ENCODE peak calls at places on chromosomes 5 and 9, in ten cellular contexts. A, L, I, M, F, Y, E, Q, D and J are unnamed samples.

GRCh38 chr5:90866915-90867715 is 308.5 kb downstream of the ADGRV1 start:
- DNase-seq in A (no peak), L (no peak), I (no peak), M (peak; percentile 61), F (no peak), Y (no peak), E (peak; percentile 34), Q (peak; percentile 71), D (no peak), J (no peak)

GRCh38 chr9:124257865-124258764 is at the start of gene NEK6:
- DNase-seq in A (peak; percentile 30), L (peak; percentile 68), I (peak; percentile 50), M (peak; percentile 80), F (peak; percentile 61), Y (no peak), E (peak; percentile 41), Q (no peak), D (peak; percentile 48), J (peak; percentile 78)

GRCh38 chr5:16539169-16539666 is 73.6 kb upstream of the ZNF622 start:
- DNase-seq in A (no peak), L (peak; percentile 87), I (peak; percentile 90), M (no peak), F (no peak), Y (no peak), E (peak; percentile 94), Q (peak; percentile 57), D (peak; percentile 62), J (peak; percentile 92)

GRCh38 chr9:137555179-137555578 is 3.5 kb downstream of the MRPL41 start:
- DNase-seq in A (no peak), L (no peak), I (no peak), M (no peak), F (no peak), Y (no peak), E (no peak), Q (no peak), D (no peak), J (no peak)

GRCh38 chr9:121249563-121249962 is 18.4 kb upstream of the GSN start:
- DNase-seq in A (no peak), L (no peak), I (no peak), M (no peak), F (no peak), Y (no peak), E (no peak), Q (no peak), D (no peak), J (no peak)

GRCh38 chr9:4106744-4107143 is 193.1 kb downstream of the GLIS3 start:
- DNase-seq in A (no peak), L (peak; percentile 85), I (no peak), M (no peak), F (no peak), Y (no peak), E (peak; percentile 62), Q (no peak), D (no peak), J (peak; percentile 23)

GRCh38 chr9:136622538-136622948 is 40.2 kb upstream of the EGFL7 start:
- DNase-seq in A (no peak), L (no peak), I (no peak), M (no peak), F (no peak), Y (no peak), E (no peak), Q (no peak), D (no peak), J (no peak)

GRCh38 chr9:94794768-94795167 is 68.3 kb downstream of the AOPEP start:
- DNase-seq in A (no peak), L (no peak), I (no peak), M (peak; percentile 19), F (no peak), Y (no peak), E (no peak), Q (no peak), D (no peak), J (no peak)

GRCh38 chr5:142717582-142718215 is 31.8 kb upstream of the FGF1 start:
- DNase-seq in A (no peak), L (peak; percentile 64), I (peak; percentile 43), M (no peak), F (peak; percentile 35), Y (no peak), E (peak; percentile 67), Q (peak; percentile 52), D (peak; percentile 58), J (no peak)

GRCh38 chr5:178116406-178116885 is 3.1 kb downstream of the N4BP3 start:
- DNase-seq in A (peak; percentile 57), L (no peak), I (no peak), M (peak; percentile 58), F (no peak), Y (no peak), E (no peak), Q (no peak), D (no peak), J (no peak)

GRCh38 chr9:120353501-120353900 is 226.5 kb downstream of the CDK5RAP2 start:
- DNase-seq in A (no peak), L (peak; percentile 44), I (no peak), M (no peak), F (no peak), Y (no peak), E (peak; percentile 77), Q (no peak), D (no peak), J (no peak)

GRCh38 chr5:64800926-64801325 is 32.2 kb downstream of the CWC27 start:
- DNase-seq in A (no peak), L (no peak), I (no peak), M (no peak), F (no peak), Y (no peak), E (no peak), Q (no peak), D (no peak), J (no peak)

GRCh38 chr5:94524841-94525697 is 93.3 kb downstream of the KIAA0825 start:
- DNase-seq in A (no peak), L (peak; percentile 42), I (peak; percentile 48), M (no peak), F (peak; percentile 30), Y (no peak), E (peak; percentile 28), Q (peak; percentile 47), D (peak; percentile 30), J (no peak)

GRCh38 chr5:154801083-154801482 is 45.9 kb downstream of the LARP1 start:
- DNase-seq in A (no peak), L (no peak), I (no peak), M (no peak), F (no peak), Y (no peak), E (no peak), Q (no peak), D (no peak), J (no peak)

GRCh38 chr5:171308453-171309275 is at the start of gene TLX3:
- DNase-seq in A (no peak), L (no peak), I (no peak), M (peak; percentile 84), F (peak; percentile 89), Y (no peak), E (no peak), Q (no peak), D (no peak), J (no peak)

GRCh38 chr5:20554001-20554400 is 566.0 kb upstream of the CDH18 start:
- DNase-seq in A (no peak), L (peak; percentile 42), I (no peak), M (no peak), F (no peak), Y (no peak), E (no peak), Q (no peak), D (no peak), J (no peak)

GRCh38 chr5:135253601-135254165 is 145.3 kb downstream of the MACROH2A1 start:
- DNase-seq in A (no peak), L (no peak), I (no peak), M (peak; percentile 56), F (no peak), Y (no peak), E (no peak), Q (no peak), D (no peak), J (no peak)

GRCh38 chr9:110452227-110452801 is 114.7 kb upstream of the TXNDC8 start:
- DNase-seq in A (no peak), L (peak; percentile 24), I (peak; percentile 18), M (no peak), F (no peak), Y (no peak), E (no peak), Q (no peak), D (no peak), J (no peak)

GRCh38 chr5:68405026-68405684 is 189.6 kb downstream of the PIK3R1 start:
- DNase-seq in A (no peak), L (peak; percentile 72), I (peak; percentile 20), M (no peak), F (no peak), Y (no peak), E (peak; percentile 15), Q (no peak), D (no peak), J (no peak)

GRCh38 chr5:131304414-131304813 is 40.6 kb downstream of the CDC42SE2 start:
- DNase-seq in A (no peak), L (no peak), I (no peak), M (no peak), F (no peak), Y (no peak), E (no peak), Q (no peak), D (no peak), J (no peak)